ENCODE peak calls at places on chromosomes 11 and 22, in ten cellular contexts. H is Ammon's horn; D is left ventricle myocardium inferior; Q is activated T-cell treated with anti-CD3 and anti-CD28 coated beads for 1 hour; I is stimulated activated CD8-positive, alpha-beta memory T cell treated with anti-CD3 and anti-CD28 coated beads, Interleukin-7, amount 100 ng/mL, for 4 hours; W is stimulated activated naive CD4-positive, alpha-beta T cell; J is iris pigment epithelial cell; G is A549; U is MV-4-11; O is HEK293T. R is an unnamed sample.

GRCh38 chr11:115390441-115390840 is 113.8 kb downstream of the CADM1 start:
- DNase-seq in H (no peak), D (no peak), Q (no peak), I (no peak), W (no peak), J (no peak), G (no peak), U (no peak), O (no peak), R (no peak)

GRCh38 chr22:37896181-37896592 is 9.9 kb upstream of the MICALL1 start:
- DNase-seq in H (no peak), D (no peak), Q (no peak), I (peak), W (no peak), J (peak), G (no peak), U (peak), O (no peak), R (no peak)

GRCh38 chr11:112042161-112042960 is 17.2 kb downstream of the DLAT start:
- DNase-seq in H (no peak), D (no peak), Q (no peak), I (no peak), W (no peak), J (peak), G (no peak), U (no peak), O (no peak), R (no peak)

GRCh38 chr11:130827697-130828377 is 88.4 kb downstream of the SNX19 start:
- DNase-seq in H (no peak), D (peak), Q (no peak), I (no peak), W (no peak), J (peak), G (peak), U (peak), O (peak), R (no peak)

GRCh38 chr11:35237345-35237744 is 98.4 kb downstream of the CD44 start:
- DNase-seq in H (no peak), D (no peak), Q (no peak), I (no peak), W (no peak), J (no peak), G (no peak), U (no peak), O (no peak), R (no peak)

GRCh38 chr11:102932678-102933077 is 22.9 kb downstream of the MMP13 start:
- DNase-seq in H (no peak), D (no peak), Q (no peak), I (no peak), W (no peak), J (no peak), G (no peak), U (no peak), O (no peak), R (no peak)

GRCh38 chr11:108616549-108616948 is 23.0 kb upstream of the EXPH5 start:
- DNase-seq in H (no peak), D (no peak), Q (no peak), I (no peak), W (no peak), J (peak), G (peak), U (no peak), O (no peak), R (no peak)

GRCh38 chr22:27110985-27111451 is 453.6 kb downstream of the MIAT start:
- DNase-seq in H (no peak), D (no peak), Q (no peak), I (no peak), W (no peak), J (peak), G (peak), U (no peak), O (no peak), R (no peak)

GRCh38 chr11:45896392-45897068 is 10.5 kb downstream of the FREY1 start:
- DNase-seq in H (peak), D (no peak), Q (no peak), I (no peak), W (no peak), J (peak), G (no peak), U (no peak), O (peak), R (no peak)

GRCh38 chr11:1153951-1154487 is 3.7 kb upstream of the MUC5AC start:
- DNase-seq in H (no peak), D (no peak), Q (no peak), I (no peak), W (no peak), J (peak), G (peak), U (peak), O (no peak), R (no peak)

GRCh38 chr11:60985991-60986915 is 14.8 kb downstream of the CD6 start:
- DNase-seq in H (no peak), D (no peak), Q (peak), I (peak), W (peak), J (peak), G (peak), U (peak), O (no peak), R (no peak)

R was measured in midbrain.